ENCODE peak calls at places on chromosomes 3 and 15, in seven cellular contexts. U is kidney epithelial cell, Y is AG09309, K is upper lobe of right lung, J is adipocyte, L is HCT116, S is lung. M is an unnamed sample.

GRCh38 chr3:59339818-59340217 is 290.0 kb upstream of the CFAP20DC start:
- DNase-seq in L (no peak), S (no peak), J (no peak), U (no peak), K (no peak), Y (no peak), M (no peak)

GRCh38 chr15:98626153-98626552 is 22.2 kb upstream of the IGF1R start:
- DNase-seq in L (no peak), J (no peak), Y (no peak), K (no peak), U (no peak), S (no peak), M (no peak)

GRCh38 chr15:86915811-86916331 is 836.2 kb downstream of the AGBL1 start:
- DNase-seq in S (no peak), Y (peak), L (no peak), U (peak), K (no peak), J (peak), M (peak)

GRCh38 chr15:100693451-100693850 is 91.1 kb downstream of the ASB7 start:
- DNase-seq in Y (no peak), L (no peak), S (no peak), K (peak), J (no peak), U (no peak), M (no peak)

GRCh38 chr3:69354948-69355347 is 30.9 kb downstream of the FRMD4B start:
- DNase-seq in Y (no peak), K (no peak), L (no peak), U (no peak), S (no peak), J (no peak), M (no peak)

GRCh38 chr3:31680072-31680870 is 147.5 kb downstream of the STT3B start:
- DNase-seq in L (no peak), U (no peak), Y (no peak), J (no peak), S (peak), K (peak), M (no peak)

GRCh38 chr3:186823391-186823790 is 17.1 kb upstream of the RFC4 start:
- DNase-seq in K (no peak), U (no peak), Y (no peak), L (no peak), S (no peak), J (peak), M (no peak)

GRCh38 chr3:23508464-23508863 is 297.3 kb upstream of the UBE2E1 start:
- DNase-seq in U (no peak), Y (no peak), J (no peak), S (no peak), K (no peak), L (no peak), M (no peak)

GRCh38 chr3:55897573-55898224 is 410.6 kb upstream of the WNT5A start:
- DNase-seq in K (no peak), U (no peak), Y (no peak), S (no peak), L (no peak), J (peak), M (no peak)

GRCh38 chr3:161420746-161421145 is 49.4 kb upstream of the SPTSSB start:
- DNase-seq in J (peak), S (no peak), U (no peak), Y (no peak), L (no peak), K (no peak), M (no peak)

GRCh38 chr15:82850731-82851130 is 41.3 kb downstream of the WHAMM start:
- DNase-seq in U (no peak), L (no peak), K (no peak), Y (no peak), S (no peak), J (peak), M (no peak)

GRCh38 chr15:82159922-82160321 is 102.6 kb downstream of the EFL1 start:
- DNase-seq in Y (peak), U (peak), J (peak), L (peak), K (no peak), S (no peak), M (peak)

GRCh38 chr15:40266828-40267304 is 16.0 kb downstream of the ANKRD63 start:
- DNase-seq in K (peak), U (peak), S (peak), Y (peak), L (peak), J (peak), M (peak)

GRCh38 chr3:127658234-127658633 is 14.5 kb upstream of the ABTB1 start:
- DNase-seq in J (peak), L (no peak), U (no peak), S (no peak), Y (no peak), K (no peak), M (no peak)

GRCh38 chr3:54432975-54433374 is 310.6 kb downstream of the CACNA2D3 start:
- DNase-seq in U (no peak), K (no peak), L (no peak), J (no peak), S (no peak), Y (no peak), M (no peak)

GRCh38 chr3:48899298-48899697 is 616 bp upstream of the SLC25A20 start:
- DNase-seq in Y (no peak), S (no peak), L (no peak), J (no peak), U (no peak), K (no peak), M (no peak)

GRCh38 chr15:96367436-96368200 is 37.1 kb downstream of the NR2F2 start:
- DNase-seq in U (no peak), J (no peak), K (no peak), L (no peak), Y (no peak), S (no peak), M (no peak)

GRCh38 chr15:72398189-72398588 is at the start of gene TMEM202:
- DNase-seq in K (no peak), Y (no peak), U (no peak), S (no peak), J (no peak), L (no peak), M (no peak)

GRCh38 chr3:53024315-53024714 is 21.6 kb downstream of the SFMBT1 start:
- DNase-seq in J (no peak), Y (no peak), U (no peak), L (no peak), S (no peak), K (no peak), M (no peak)

GRCh38 chr3:170714151-170714550 is 128.3 kb upstream of the SLC7A14 start:
- DNase-seq in U (no peak), K (no peak), J (peak), S (no peak), L (no peak), Y (no peak), M (no peak)

GRCh38 chr15:63946524-63947065 is 99.7 kb downstream of the DAPK2 start:
- DNase-seq in L (no peak), S (no peak), Y (no peak), U (no peak), K (no peak), J (no peak), M (no peak)

GRCh38 chr15:22962611-22963010 is 17.6 kb downstream of the CYFIP1 start:
- DNase-seq in J (no peak), U (no peak), L (no peak), K (no peak), S (no peak), Y (no peak), M (no peak)

GRCh38 chr3:148998715-148999413 is 7.5 kb downstream of the GYG1 start:
- DNase-seq in J (no peak), Y (no peak), S (no peak), U (no peak), K (no peak), L (no peak), M (no peak)
- H3K4me3 ChIP-seq in J (peak), Y (no peak), S (no peak), U (no peak), K (no peak), L (no peak), M (no peak)

DNA sequence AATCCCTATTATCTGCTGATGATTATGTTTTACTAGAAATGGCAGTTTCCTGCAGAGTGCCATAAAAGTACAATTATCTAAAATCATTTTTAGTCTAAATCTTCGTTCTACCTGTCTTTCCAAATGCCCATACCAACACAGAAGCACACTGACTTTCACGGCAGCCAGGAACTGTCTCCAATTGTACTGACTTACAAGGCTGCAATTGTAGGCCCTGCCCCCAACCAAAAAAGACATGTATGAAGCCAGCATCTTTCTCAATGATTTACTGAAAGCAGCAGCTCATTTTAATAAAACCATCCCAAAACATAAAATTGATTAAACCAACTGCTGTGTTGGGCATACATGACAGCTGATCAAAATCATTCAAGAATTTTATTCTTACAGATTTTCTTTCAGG is 119.0 kb downstream of the TBC1D5 start:
- DNase-seq in K (no peak), U (no peak), L (no peak), J (no peak), S (no peak), Y (no peak), M (no peak)
- H3K4me3 ChIP-seq in K (no peak), U (no peak), L (no peak), J (no peak), S (no peak), Y (no peak), M (no peak)

DNA sequence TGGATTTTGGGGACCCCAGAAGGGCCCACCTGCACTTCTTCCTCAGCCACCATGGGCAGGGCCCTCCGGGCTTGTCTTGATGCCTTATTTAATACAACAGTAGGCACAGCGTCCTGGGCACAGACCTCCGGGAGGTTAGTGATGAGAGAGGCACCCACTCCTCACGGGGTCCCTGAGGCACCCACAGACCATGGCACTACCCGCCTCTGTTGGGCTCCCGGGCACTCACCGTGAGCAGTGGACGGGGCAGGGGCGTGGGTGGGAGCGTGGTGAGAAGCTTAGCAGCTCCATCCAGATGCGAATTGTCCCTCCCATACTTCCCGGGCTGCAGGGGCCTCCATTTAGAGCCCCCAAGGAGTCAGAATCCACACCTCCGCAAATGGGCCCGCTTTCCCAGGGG is 317 bp upstream of the MESP2 start:
- DNase-seq in Y (no peak), S (no peak), U (no peak), J (no peak), K (no peak), L (no peak), M (no peak)
- H3K4me3 ChIP-seq in Y (peak), S (no peak), U (no peak), J (peak), K (peak), L (no peak), M (no peak)

GRCh38 chr3:195095035-195095703 is 175.8 kb downstream of the XXYLT1 start:
- DNase-seq in L (no peak), Y (no peak), K (peak), S (no peak), U (no peak), J (no peak), M (no peak)

GRCh38 chr3:195093731-195094130 is 177.2 kb downstream of the XXYLT1 start:
- DNase-seq in L (no peak), U (no peak), S (no peak), Y (no peak), K (peak), J (no peak), M (no peak)

GRCh38 chr3:195096053-195096452 is 174.9 kb downstream of the XXYLT1 start:
- DNase-seq in U (no peak), K (peak), L (no peak), Y (no peak), S (no peak), J (no peak), M (no peak)

GRCh38 chr3:195095704-195096036 is 175.3 kb downstream of the XXYLT1 start:
- DNase-seq in K (no peak), L (no peak), Y (no peak), S (no peak), J (no peak), U (no peak), M (no peak)

GRCh38 chr3:195094211-195094921 is 176.6 kb downstream of the XXYLT1 start:
- DNase-seq in U (no peak), S (no peak), L (no peak), K (peak), J (peak), Y (no peak), M (no peak)
- H3K4me3 ChIP-seq in U (no peak), S (no peak), L (no peak), K (no peak), J (no peak), Y (no peak), M (no peak)